ENCODE peak calls at places on chromosomes 3 and 15, in nine cellular contexts. One of them, this sample, is unnamed.

GRCh38 chr15:68896178-68896577 is 34.1 kb upstream of the SPESP1 start:
- DNase-seq in astrocyte of the spinal cord: no peak
- DNase-seq in fibroblast of lung: no peak
- DNase-seq in heart left ventricle: no peak
- DNase-seq in right lobe of liver: no peak
- DNase-seq in GM10248: no peak
- DNase-seq in foreskin keratinocyte: no peak
- DNase-seq in heart right ventricle: no peak
- DNase-seq in uterus: no peak
- DNase-seq in this sample: no peak

GRCh38 chr3:44106761-44107160 is 134.9 kb upstream of the TOPAZ1 start:
- DNase-seq in astrocyte of the spinal cord: no peak
- DNase-seq in fibroblast of lung: no peak
- DNase-seq in heart left ventricle: no peak
- DNase-seq in right lobe of liver: no peak
- DNase-seq in GM10248: no peak
- DNase-seq in foreskin keratinocyte: no peak
- DNase-seq in heart right ventricle: no peak
- DNase-seq in uterus: no peak
- DNase-seq in this sample: no peak

GRCh38 chr15:84151205-84151931 is 84.2 kb upstream of the GOLGA6L4 start:
- DNase-seq in astrocyte of the spinal cord: peak
- DNase-seq in fibroblast of lung: peak
- DNase-seq in heart left ventricle: no peak
- DNase-seq in right lobe of liver: no peak
- DNase-seq in GM10248: no peak
- DNase-seq in foreskin keratinocyte: no peak
- DNase-seq in heart right ventricle: no peak
- DNase-seq in uterus: no peak
- DNase-seq in this sample: peak

GRCh38 chr3:115245437-115245836 is 98.3 kb upstream of the ZBTB20 start:
- DNase-seq in astrocyte of the spinal cord: peak
- DNase-seq in fibroblast of lung: peak
- DNase-seq in heart left ventricle: peak
- DNase-seq in right lobe of liver: no peak
- DNase-seq in GM10248: no peak
- DNase-seq in foreskin keratinocyte: peak
- DNase-seq in heart right ventricle: no peak
- DNase-seq in uterus: no peak
- DNase-seq in this sample: no peak

GRCh38 chr3:182967218-182968204 is 12.8 kb downstream of the DCUN1D1 start:
- DNase-seq in astrocyte of the spinal cord: no peak
- DNase-seq in fibroblast of lung: no peak
- DNase-seq in heart left ventricle: no peak
- DNase-seq in right lobe of liver: no peak
- DNase-seq in GM10248: peak
- DNase-seq in foreskin keratinocyte: no peak
- DNase-seq in heart right ventricle: no peak
- DNase-seq in uterus: no peak
- DNase-seq in this sample: no peak

GRCh38 chr15:70356919-70357318 is 259.2 kb upstream of the TLE3 start:
- DNase-seq in astrocyte of the spinal cord: no peak
- DNase-seq in fibroblast of lung: peak
- DNase-seq in heart left ventricle: peak
- DNase-seq in right lobe of liver: no peak
- DNase-seq in GM10248: no peak
- DNase-seq in foreskin keratinocyte: no peak
- DNase-seq in heart right ventricle: no peak
- DNase-seq in uterus: no peak
- DNase-seq in this sample: no peak

GRCh38 chr3:73603771-73604171 is 21.0 kb downstream of the PDZRN3 start:
- DNase-seq in astrocyte of the spinal cord: peak
- DNase-seq in fibroblast of lung: peak
- DNase-seq in heart left ventricle: no peak
- DNase-seq in right lobe of liver: no peak
- DNase-seq in GM10248: no peak
- DNase-seq in foreskin keratinocyte: no peak
- DNase-seq in heart right ventricle: no peak
- DNase-seq in uterus: peak
- DNase-seq in this sample: no peak

GRCh38 chr15:82551646-82552247 is 11.5 kb upstream of the RPS17 start:
- DNase-seq in astrocyte of the spinal cord: no peak
- DNase-seq in fibroblast of lung: peak
- DNase-seq in heart left ventricle: no peak
- DNase-seq in right lobe of liver: no peak
- DNase-seq in GM10248: peak
- DNase-seq in foreskin keratinocyte: peak
- DNase-seq in heart right ventricle: no peak
- DNase-seq in uterus: no peak
- DNase-seq in this sample: no peak

GRCh38 chr3:191070201-191070600 is 128.8 kb upstream of the OSTN start:
- DNase-seq in astrocyte of the spinal cord: peak
- DNase-seq in fibroblast of lung: peak
- DNase-seq in heart left ventricle: no peak
- DNase-seq in right lobe of liver: no peak
- DNase-seq in GM10248: no peak
- DNase-seq in foreskin keratinocyte: peak
- DNase-seq in heart right ventricle: no peak
- DNase-seq in uterus: no peak
- DNase-seq in this sample: no peak

GRCh38 chr15:88800026-88800425 is 3.2 kb upstream of the ACAN start:
- DNase-seq in astrocyte of the spinal cord: peak
- DNase-seq in fibroblast of lung: peak
- DNase-seq in heart left ventricle: no peak
- DNase-seq in right lobe of liver: no peak
- DNase-seq in GM10248: no peak
- DNase-seq in foreskin keratinocyte: peak
- DNase-seq in heart right ventricle: no peak
- DNase-seq in uterus: no peak
- DNase-seq in this sample: peak

GRCh38 chr3:52339612-52340011 is 23.5 kb downstream of the DNAH1 start:
- DNase-seq in astrocyte of the spinal cord: peak
- DNase-seq in fibroblast of lung: peak
- DNase-seq in heart left ventricle: peak
- DNase-seq in right lobe of liver: peak
- DNase-seq in GM10248: peak
- DNase-seq in foreskin keratinocyte: peak
- DNase-seq in heart right ventricle: peak
- DNase-seq in uterus: peak
- DNase-seq in this sample: no peak

GRCh38 chr3:58079773-58080172 is 71.6 kb downstream of the FLNB start:
- DNase-seq in astrocyte of the spinal cord: peak
- DNase-seq in fibroblast of lung: peak
- DNase-seq in heart left ventricle: no peak
- DNase-seq in right lobe of liver: no peak
- DNase-seq in GM10248: no peak
- DNase-seq in foreskin keratinocyte: no peak
- DNase-seq in heart right ventricle: no peak
- DNase-seq in uterus: no peak
- DNase-seq in this sample: no peak

GRCh38 chr15:41904487-41905359 is 10.9 kb upstream of the SPTBN5 start:
- DNase-seq in astrocyte of the spinal cord: peak
- DNase-seq in fibroblast of lung: no peak
- DNase-seq in heart left ventricle: peak
- DNase-seq in right lobe of liver: no peak
- DNase-seq in GM10248: peak
- DNase-seq in foreskin keratinocyte: peak
- DNase-seq in heart right ventricle: peak
- DNase-seq in uterus: peak
- DNase-seq in this sample: no peak
- TF ChIP-seq CTCF in astrocyte of the spinal cord: peak
- TF ChIP-seq CTCF in fibroblast of lung: peak
- TF ChIP-seq CTCF in heart left ventricle: peak
- TF ChIP-seq CTCF in right lobe of liver: peak
- TF ChIP-seq CTCF in GM10248: peak
- TF ChIP-seq CTCF in foreskin keratinocyte: peak
- TF ChIP-seq CTCF in heart right ventricle: peak
- TF ChIP-seq CTCF in uterus: peak
- TF ChIP-seq CTCF in this sample: peak

DNA sequence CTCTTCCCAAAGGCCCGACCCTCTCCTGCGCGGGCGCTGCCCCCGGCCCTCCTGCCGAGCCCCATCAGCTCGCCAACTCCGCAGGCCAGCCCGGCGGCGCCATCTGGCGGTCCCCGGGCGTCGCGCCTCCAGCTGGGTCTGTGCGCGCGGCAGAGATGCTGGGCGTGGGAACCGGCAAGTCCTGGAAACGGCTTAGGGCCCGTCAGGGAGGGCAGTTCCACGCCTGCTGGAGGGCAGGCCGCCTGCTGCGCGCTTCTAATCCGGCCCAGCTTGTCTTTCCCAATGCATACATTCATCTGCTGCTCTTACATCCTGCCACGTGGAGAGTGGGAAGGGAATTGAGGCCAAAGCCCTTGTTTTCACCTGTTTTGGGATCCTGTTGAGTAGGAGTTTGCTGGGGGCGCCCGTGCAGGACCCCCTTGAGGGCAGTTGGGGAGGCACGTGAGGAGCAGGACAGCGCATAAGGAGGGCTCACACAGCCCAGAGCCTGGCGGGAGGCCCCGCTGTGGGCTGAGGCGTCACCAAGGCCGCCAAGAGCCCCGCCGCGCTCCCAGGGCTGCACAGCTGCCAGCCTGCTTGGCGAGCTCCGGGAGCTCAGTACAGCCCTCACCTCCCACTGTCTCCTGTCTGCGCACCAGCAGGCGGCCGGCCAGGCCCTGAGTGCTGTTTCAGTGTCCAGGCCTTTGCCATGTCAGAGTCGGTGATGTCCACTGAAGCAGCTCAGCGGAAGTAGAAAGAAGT is 165.6 kb downstream of the NSMCE3 start:
- DNase-seq in astrocyte of the spinal cord: peak
- DNase-seq in fibroblast of lung: peak
- DNase-seq in heart left ventricle: peak
- DNase-seq in right lobe of liver: peak
- DNase-seq in GM10248: peak
- DNase-seq in foreskin keratinocyte: no peak
- DNase-seq in heart right ventricle: peak
- DNase-seq in uterus: no peak
- DNase-seq in this sample: peak
- TF ChIP-seq CTCF in astrocyte of the spinal cord: peak
- TF ChIP-seq CTCF in fibroblast of lung: peak
- TF ChIP-seq CTCF in heart left ventricle: peak
- TF ChIP-seq CTCF in right lobe of liver: peak
- TF ChIP-seq CTCF in GM10248: peak
- TF ChIP-seq CTCF in foreskin keratinocyte: peak
- TF ChIP-seq CTCF in heart right ventricle: peak
- TF ChIP-seq CTCF in uterus: peak
- TF ChIP-seq CTCF in this sample: peak

DNA sequence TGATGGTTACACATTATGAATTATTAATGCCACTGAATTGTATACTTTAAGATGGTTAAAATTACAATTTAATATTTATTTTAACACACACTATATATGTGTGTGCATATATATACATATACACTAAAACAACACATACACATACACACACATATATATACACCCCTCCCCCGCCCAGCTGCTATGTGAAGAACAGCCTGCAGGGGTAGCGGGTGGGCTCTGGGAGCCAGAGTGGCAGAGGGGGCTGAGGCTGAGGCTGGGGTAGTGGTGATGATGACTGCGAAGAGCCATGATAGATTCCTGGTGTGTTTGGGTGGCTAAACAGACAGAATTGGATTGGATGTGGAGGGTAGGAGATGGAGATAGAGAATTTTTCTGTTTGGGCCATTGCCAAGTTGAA is 39.4 kb upstream of the APEH start:
- DNase-seq in astrocyte of the spinal cord: no peak
- DNase-seq in fibroblast of lung: no peak
- DNase-seq in heart left ventricle: no peak
- DNase-seq in right lobe of liver: no peak
- DNase-seq in GM10248: no peak
- DNase-seq in foreskin keratinocyte: no peak
- DNase-seq in heart right ventricle: no peak
- DNase-seq in uterus: no peak
- DNase-seq in this sample: no peak
- TF ChIP-seq CTCF in astrocyte of the spinal cord: no peak
- TF ChIP-seq CTCF in fibroblast of lung: no peak
- TF ChIP-seq CTCF in heart left ventricle: no peak
- TF ChIP-seq CTCF in right lobe of liver: no peak
- TF ChIP-seq CTCF in GM10248: no peak
- TF ChIP-seq CTCF in foreskin keratinocyte: no peak
- TF ChIP-seq CTCF in heart right ventricle: no peak
- TF ChIP-seq CTCF in uterus: no peak
- TF ChIP-seq CTCF in this sample: no peak

GRCh38 chr3:20246662-20247061 is 60.7 kb upstream of the SGO1 start:
- DNase-seq in astrocyte of the spinal cord: no peak
- DNase-seq in fibroblast of lung: no peak
- DNase-seq in heart left ventricle: no peak
- DNase-seq in right lobe of liver: no peak
- DNase-seq in GM10248: peak
- DNase-seq in foreskin keratinocyte: no peak
- DNase-seq in heart right ventricle: no peak
- DNase-seq in uterus: no peak
- DNase-seq in this sample: no peak

GRCh38 chr3:20250314-20250713 is 64.3 kb upstream of the SGO1 start:
- DNase-seq in astrocyte of the spinal cord: no peak
- DNase-seq in fibroblast of lung: no peak
- DNase-seq in heart left ventricle: no peak
- DNase-seq in right lobe of liver: no peak
- DNase-seq in GM10248: no peak
- DNase-seq in foreskin keratinocyte: no peak
- DNase-seq in heart right ventricle: no peak
- DNase-seq in uterus: no peak
- DNase-seq in this sample: no peak

GRCh38 chr3:20240154-20240883 is 54.3 kb upstream of the SGO1 start:
- DNase-seq in astrocyte of the spinal cord: no peak
- DNase-seq in fibroblast of lung: no peak
- DNase-seq in heart left ventricle: no peak
- DNase-seq in right lobe of liver: no peak
- DNase-seq in GM10248: no peak
- DNase-seq in foreskin keratinocyte: no peak
- DNase-seq in heart right ventricle: no peak
- DNase-seq in uterus: no peak
- DNase-seq in this sample: no peak

GRCh38 chr3:20250786-20251185 is 64.8 kb upstream of the SGO1 start:
- DNase-seq in astrocyte of the spinal cord: no peak
- DNase-seq in fibroblast of lung: no peak
- DNase-seq in heart left ventricle: no peak
- DNase-seq in right lobe of liver: no peak
- DNase-seq in GM10248: no peak
- DNase-seq in foreskin keratinocyte: no peak
- DNase-seq in heart right ventricle: no peak
- DNase-seq in uterus: no peak
- DNase-seq in this sample: no peak

GRCh38 chr3:20245781-20246180 is 59.8 kb upstream of the SGO1 start:
- DNase-seq in astrocyte of the spinal cord: no peak
- DNase-seq in fibroblast of lung: no peak
- DNase-seq in heart left ventricle: no peak
- DNase-seq in right lobe of liver: no peak
- DNase-seq in GM10248: no peak
- DNase-seq in foreskin keratinocyte: no peak
- DNase-seq in heart right ventricle: no peak
- DNase-seq in uterus: no peak
- DNase-seq in this sample: no peak
- TF ChIP-seq CTCF in astrocyte of the spinal cord: no peak
- TF ChIP-seq CTCF in fibroblast of lung: no peak
- TF ChIP-seq CTCF in heart left ventricle: no peak
- TF ChIP-seq CTCF in right lobe of liver: peak
- TF ChIP-seq CTCF in GM10248: no peak
- TF ChIP-seq CTCF in foreskin keratinocyte: no peak
- TF ChIP-seq CTCF in heart right ventricle: no peak
- TF ChIP-seq CTCF in uterus: no peak
- TF ChIP-seq CTCF in this sample: no peak

This sample was measured in chondrocyte.